ENCODE peak calls at places on chromosomes 6 and 20, in ten cellular contexts. J is A549; L is head of caudate nucleus; F is fibroblast of gingiva; E is ELF-1; U is stimulated activated CD4-positive, alpha-beta T cell treated with anti-CD3 and anti-CD28 coated beads, Interleukin-4, amount 100 ng/mL, for 48 hours; C is left cardiac atrium; R is SK-N-SH; N is Karpas-422; I is hypothalamus. G is an unnamed sample.

GRCh38 chr20:10728873-10729670 is 55.3 kb upstream of the JAG1 start:
- DNase-seq in E (no peak), C (no peak), I (no peak), R (no peak), F (no peak), J (no peak), U (no peak), L (no peak), N (no peak), G (no peak)

GRCh38 chr6:43242908-43243648 is at the start of gene TTBK1:
- DNase-seq in F (no peak), J (no peak), R (peak; percentile 95), I (peak; percentile 28), C (no peak), L (peak; percentile 86), N (no peak), U (peak; percentile 36), E (no peak), G (no peak)

GRCh38 chr6:163181666-163182180 is 232.8 kb upstream of the QKI start:
- DNase-seq in F (no peak), U (no peak), N (no peak), C (no peak), J (no peak), E (no peak), I (no peak), L (no peak), R (no peak), G (no peak)

GRCh38 chr6:33427585-33428218 is 7.8 kb downstream of the SYNGAP1 start:
- DNase-seq in C (peak; percentile 64), E (peak; percentile 24), U (peak; percentile 40), R (peak; percentile 80), I (peak; percentile 34), F (no peak), L (peak; percentile 75), J (peak; percentile 18), N (peak; percentile 81), G (no peak)

GRCh38 chr20:49207071-49207470 is 12.1 kb upstream of the DDX27 start:
- DNase-seq in E (peak; percentile 57), C (no peak), J (peak; percentile 54), F (no peak), U (no peak), I (no peak), L (no peak), R (no peak), N (peak; percentile 67), G (no peak)

GRCh38 chr20:9884061-9884460 is 45.2 kb upstream of the PAK5 start:
- DNase-seq in C (no peak), U (no peak), I (no peak), J (no peak), N (no peak), L (no peak), F (no peak), R (peak; percentile 9), E (no peak), G (no peak)

GRCh38 chr6:27866370-27867050 is 45.7 kb downstream of the OR2B2 start:
- DNase-seq in E (peak; percentile 94), N (peak; percentile 87), L (no peak), I (no peak), C (no peak), J (peak; percentile 23), R (peak; percentile 62), U (peak; percentile 46), F (peak; percentile 37), G (no peak)

GRCh38 chr6:111625511-111626331 is 20.0 kb upstream of the TRAF3IP2 start:
- DNase-seq in N (peak; percentile 25), R (peak; percentile 52), F (peak; percentile 69), L (peak; percentile 62), C (peak; percentile 55), J (no peak), I (no peak), U (no peak), E (no peak), G (no peak)

GRCh38 chr20:25149986-25150385 is 45.5 kb upstream of the ENTPD6 start:
- DNase-seq in F (no peak), I (no peak), R (no peak), L (no peak), U (no peak), N (no peak), E (peak; percentile 32), J (no peak), C (no peak), G (no peak)

GRCh38 chr20:37745553-37745952 is 51.7 kb downstream of the CTNNBL1 start:
- DNase-seq in F (no peak), J (no peak), R (no peak), U (no peak), C (no peak), N (no peak), L (peak; percentile 39), E (no peak), I (no peak), G (no peak)

GRCh38 chr6:133964052-133964451 is 11.0 kb downstream of the TBPL1 start:
- DNase-seq in I (no peak), U (no peak), N (no peak), F (peak; percentile 35), R (no peak), C (no peak), J (no peak), E (no peak), L (no peak), G (no peak)

GRCh38 chr20:32670773-32671455 is 2.8 kb downstream of the C20orf203 start:
- DNase-seq in F (no peak), E (no peak), N (no peak), J (no peak), U (no peak), C (no peak), L (no peak), I (no peak), R (no peak), G (no peak)

GRCh38 chr20:64222851-64223525 is 32.6 kb upstream of the PCMTD2 start:
- DNase-seq in F (no peak), E (no peak), C (no peak), J (no peak), R (no peak), N (no peak), I (no peak), U (no peak), L (no peak), G (no peak)

G was measured in esophagus squamous epithelium.